ENCODE peak calls at places on chromosome 2, in four cellular contexts. S, Z, O and F are unnamed samples.

GRCh38 chr2:128358941-128359731 is 40.5 kb upstream of the HS6ST1 start:
- DNase-seq in S (no peak), Z (no peak), O (no peak), F (no peak)

GRCh38 chr2:189803431-189803830 is 19.2 kb downstream of the PMS1 start:
- DNase-seq in S (no peak), Z (no peak), O (no peak), F (no peak)

GRCh38 chr2:208046686-208047085 is 21.4 kb upstream of the PLEKHM3 start:
- DNase-seq in Z (no peak), O (no peak), S (no peak), F (no peak)

GRCh38 chr2:235605306-235605998 is 111.6 kb downstream of the AGAP1 start:
- DNase-seq in Z (peak; percentile 54), O (no peak), S (peak; percentile 94), F (peak; percentile 42)

GRCh38 chr2:74845217-74845751 is 11.4 kb downstream of the HK2 start:
- DNase-seq in S (peak; percentile 82), O (no peak), Z (peak; percentile 88), F (no peak)

GRCh38 chr2:13334545-13334944 is 617.8 kb downstream of the TRIB2 start:
- DNase-seq in O (no peak), S (no peak), Z (no peak), F (no peak)

GRCh38 chr2:232588680-232589585 is 38.4 kb downstream of the EIF4E2 start:
- DNase-seq in Z (peak; percentile 71), S (peak; percentile 80), O (no peak), F (no peak)

GRCh38 chr2:60366178-60366577 is 187.3 kb downstream of the BCL11A start:
- DNase-seq in O (peak; percentile 87), Z (peak; percentile 25), S (no peak), F (no peak)

GRCh38 chr2:26177122-26177521 is 4.2 kb downstream of the GAREM2 start:
- DNase-seq in S (peak; percentile 21), O (no peak), Z (no peak), F (no peak)

GRCh38 chr2:179581605-179582004 is 279.8 kb downstream of the ZNF385B start:
- DNase-seq in O (no peak), Z (no peak), S (no peak), F (no peak)

GRCh38 chr2:100197643-100198153 is 55.3 kb upstream of the AFF3 start:
- DNase-seq in O (no peak), S (peak; percentile 81), Z (peak; percentile 30), F (no peak)

GRCh38 chr2:36618381-36618780 is 20.4 kb upstream of the FEZ2 start:
- DNase-seq in Z (no peak), O (peak; percentile 18), S (no peak), F (no peak)

GRCh38 chr2:74421248-74421870 is at the start of the genes C2orf81 and WDR54:
- DNase-seq in S (peak; percentile 92), Z (peak; percentile 91), O (peak; percentile 85), F (no peak)

GRCh38 chr2:3112553-3112952 is 265.1 kb downstream of the EIPR1 start:
- DNase-seq in Z (no peak), O (no peak), S (no peak), F (no peak)

GRCh38 chr2:120109186-120110061 is 96.5 kb downstream of the EPB41L5 start:
- DNase-seq in S (no peak), O (peak; percentile 54), Z (no peak), F (no peak)

GRCh38 chr2:29689666-29690065 is 231.7 kb downstream of the ALK start:
- DNase-seq in S (no peak), Z (no peak), O (no peak), F (no peak)

GRCh38 chr2:40095003-40095402 is 315.9 kb upstream of the THUMPD2 start:
- DNase-seq in Z (no peak), O (no peak), S (no peak), F (peak; percentile 6)

GRCh38 chr2:236054661-236055060 is 113.5 kb downstream of the GBX2 start:
- DNase-seq in S (no peak), O (no peak), Z (no peak), F (no peak)

GRCh38 chr2:105886029-105886454 is 141.3 kb downstream of the NCK2 start:
- DNase-seq in S (no peak), Z (no peak), O (no peak), F (no peak)

GRCh38 chr2:112924348-112924747 is 13.4 kb downstream of the IL37 start:
- DNase-seq in Z (no peak), S (no peak), O (no peak), F (no peak)

GRCh38 chr2:8604262-8604661 is 77.6 kb upstream of the ID2 start:
- DNase-seq in O (no peak), S (no peak), Z (no peak), F (no peak)

GRCh38 chr2:109560265-109560664 is 53.5 kb downstream of the SEPTIN10 start:
- DNase-seq in Z (no peak), O (no peak), S (no peak), F (no peak)

GRCh38 chr2:65049010-65049639 is 7.1 kb upstream of the CEP68 start:
- DNase-seq in Z (no peak), S (no peak), O (no peak), F (no peak)

GRCh38 chr2:234029150-234029733 is 21.3 kb upstream of the SPP2 start:
- DNase-seq in S (no peak), O (no peak), Z (no peak), F (no peak)

GRCh38 chr2:10027931-10028330 is 15.4 kb upstream of the KLF11 start:
- DNase-seq in O (no peak), Z (no peak), S (peak; percentile 63), F (no peak)

GRCh38 chr2:111168528-111168929 is 47.8 kb downstream of the BCL2L11 start:
- DNase-seq in Z (peak; percentile 57), O (no peak), S (no peak), F (no peak)

GRCh38 chr2:215140166-215140707 is 1.8 kb upstream of the ABCA12 start:
- DNase-seq in Z (no peak), O (no peak), S (no peak), F (no peak)

GRCh38 chr2:217994776-217995274 is 8.0 kb downstream of the TNS1 start:
- DNase-seq in Z (no peak), S (no peak), O (no peak), F (no peak)
- H3K4me3 ChIP-seq in Z (no peak overlapping the region), S (no peak overlapping the region), O (no peak overlapping the region), F (no peak overlapping the region)

DNA sequence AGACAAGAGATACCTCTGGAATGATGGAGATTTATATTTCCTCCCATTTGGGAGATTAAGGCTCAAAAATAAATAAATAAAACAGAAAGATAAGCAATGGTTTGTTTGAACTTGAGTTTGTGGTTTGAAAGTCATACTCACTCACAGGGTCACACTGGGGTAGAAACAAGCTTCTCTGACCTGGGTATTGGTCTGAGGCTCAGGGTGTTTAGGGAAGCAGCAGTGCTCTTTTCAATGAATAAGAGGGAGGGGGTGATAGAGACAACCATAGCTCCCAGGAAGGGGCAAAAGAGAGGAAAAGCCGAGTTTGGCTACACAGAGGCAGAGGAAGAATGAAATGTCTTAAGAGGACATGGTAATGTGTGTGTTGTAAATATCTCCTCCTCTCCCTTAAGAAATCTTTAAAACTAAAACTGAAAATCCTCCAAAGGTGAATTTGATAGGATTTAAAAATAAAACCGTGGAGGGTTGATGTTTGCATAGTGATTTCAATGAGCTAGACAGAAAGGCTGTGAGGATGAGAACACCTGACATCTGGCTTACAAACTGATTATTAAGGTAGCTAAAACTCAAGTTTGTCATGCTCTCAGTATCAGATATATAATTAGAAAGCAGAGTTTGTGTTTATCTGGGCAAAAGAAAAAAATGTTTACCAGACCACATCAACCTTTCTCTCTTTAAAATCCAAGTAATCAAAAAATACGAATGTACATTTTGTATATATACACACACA is 159.9 kb upstream of the TMEFF2 start:
- DNase-seq in O (no peak), Z (no peak), S (no peak), F (no peak)
- TF ChIP-seq POLR2AphosphoS5 in O (no peak), Z (no peak), S (no peak), F (no peak)

GRCh38 chr2:159227467-159227866 is 59.0 kb downstream of the WDSUB1 start:
- DNase-seq in S (no peak), Z (no peak), O (no peak), F (no peak)

GRCh38 chr2:159226059-159226461 is 60.4 kb downstream of the WDSUB1 start:
- DNase-seq in O (peak; percentile 35), S (no peak), Z (no peak), F (no peak)

GRCh38 chr2:159226608-159227007 is 59.9 kb downstream of the WDSUB1 start:
- DNase-seq in O (no peak), S (no peak), Z (no peak), F (no peak)

GRCh38 chr2:159225025-159226016 is 61.2 kb downstream of the WDSUB1 start:
- DNase-seq in Z (no peak), O (no peak), S (no peak), F (no peak)

GRCh38 chr2:159224061-159224813 is 62.3 kb downstream of the WDSUB1 start:
- DNase-seq in S (no peak), Z (no peak), O (no peak), F (no peak)
- H3K27ac ChIP-seq in S (no peak overlapping the region), Z (no peak overlapping the region), O (no peak overlapping the region), F (no peak overlapping the region)

GRCh38 chr2:170823800-170824153 is 7.1 kb downstream of the GAD1 start:
- DNase-seq in O (no peak), Z (no peak), S (no peak), F (no peak)
- H3K4me3 ChIP-seq in O (no peak overlapping the region), Z (no peak overlapping the region), S (peak overlapping the region; percentile 46), F (no peak overlapping the region)

GRCh38 chr2:1431886-1432400 is 18.7 kb downstream of the TPO start:
- DNase-seq in Z (no peak), O (no peak), S (no peak), F (no peak)

GRCh38 chr2:1427086-1427485 is 13.8 kb downstream of the TPO start:
- DNase-seq in O (no peak), Z (no peak), S (no peak), F (no peak)

GRCh38 chr2:1429895-1430294 is 16.6 kb downstream of the TPO start:
- DNase-seq in O (no peak), Z (no peak), S (no peak), F (no peak)

GRCh38 chr2:1432726-1433125 is 19.5 kb downstream of the TPO start:
- DNase-seq in O (no peak), S (no peak), Z (no peak), F (no peak)

GRCh38 chr2:1430491-1430890 is 17.2 kb downstream of the TPO start:
- DNase-seq in O (no peak), S (no peak), Z (no peak), F (no peak)
- TF ChIP-seq POLR2AphosphoS5 in O (no peak), S (no peak), Z (no peak), F (no peak)